ENCODE peak calls at places on chromosomes 7 and 10, in ten cellular contexts. V is transverse colon; Y is activated CD8-positive, alpha-beta memory T cell treated with anti-CD3 and anti-CD28 coated beads for 24 hours; I is OCI-LY7; D is caudate nucleus; O is anterior cingulate cortex; S is GM23248; F is kidney tubule cell; W is C1 segment of cervical spinal cord; G is body of pancreas. R is an unnamed sample.

GRCh38 chr7:127954371-127954770 is 76.9 kb downstream of the LRRC4 start:
- DNase-seq in V (no peak), Y (no peak), I (no peak), D (no peak), O (no peak), S (no peak), F (no peak), W (no peak), G (no peak), R (no peak)

GRCh38 chr7:130895006-130895750 is 161.2 kb upstream of the KLF14 start:
- DNase-seq in V (no peak), Y (peak), I (no peak), D (no peak), O (no peak), S (no peak), F (no peak), W (no peak), G (no peak), R (no peak)

GRCh38 chr7:1654738-1655490 is 15.2 kb upstream of the ELFN1 start:
- DNase-seq in V (no peak), Y (no peak), I (no peak), D (no peak), O (no peak), S (no peak), F (no peak), W (no peak), G (no peak), R (no peak)

GRCh38 chr7:155885162-155886160 is 73.2 kb upstream of the SHH start:
- DNase-seq in V (no peak), Y (no peak), I (no peak), D (no peak), O (no peak), S (peak), F (peak), W (no peak), G (no peak), R (peak)

GRCh38 chr7:47669178-47669878 is 87.4 kb upstream of the TNS3 start:
- DNase-seq in V (peak), Y (no peak), I (peak), D (no peak), O (no peak), S (peak), F (peak), W (no peak), G (peak), R (peak)

GRCh38 chr10:77463967-77464745 is 173.5 kb downstream of the KCNMA1 start:
- DNase-seq in V (no peak), Y (no peak), I (no peak), D (no peak), O (no peak), S (peak), F (peak), W (no peak), G (no peak), R (no peak)

GRCh38 chr7:158535079-158535478 is 52.5 kb downstream of the PTPRN2 start:
- DNase-seq in V (no peak), Y (no peak), I (no peak), D (no peak), O (no peak), S (no peak), F (no peak), W (no peak), G (peak), R (no peak)

GRCh38 chr10:126264089-126265018 is 123.9 kb downstream of the ADAM12 start:
- DNase-seq in V (no peak), Y (no peak), I (no peak), D (no peak), O (no peak), S (peak), F (no peak), W (no peak), G (no peak), R (no peak)

GRCh38 chr7:73521636-73522080 is 435 bp downstream of the BAZ1B start:
- DNase-seq in V (no peak), Y (no peak), I (peak), D (no peak), O (no peak), S (peak), F (no peak), W (peak), G (no peak), R (no peak)

GRCh38 chr10:133481086-133481643 is 27.4 kb downstream of the SCART1 start:
- DNase-seq in V (no peak), Y (no peak), I (no peak), D (no peak), O (no peak), S (no peak), F (no peak), W (no peak), G (no peak), R (no peak)

GRCh38 chr7:500521-501420 is 18.9 kb downstream of the PDGFA start:
- DNase-seq in V (no peak), Y (no peak), I (no peak), D (no peak), O (no peak), S (no peak), F (no peak), W (no peak), G (peak), R (peak)

GRCh38 chr10:67308912-67309311 is 383.1 kb downstream of the LRRTM3 start:
- DNase-seq in V (no peak), Y (no peak), I (no peak), D (no peak), O (no peak), S (no peak), F (no peak), W (no peak), G (no peak), R (no peak)

GRCh38 chr10:47081264-47081663 is 170.0 kb downstream of the PTPN20 start:
- DNase-seq in V (no peak), Y (no peak), I (no peak), D (no peak), O (no peak), S (no peak), F (no peak), W (no peak), G (no peak), R (no peak)